ENCODE peak calls at places on chromosomes 11 and 22, in six cellular contexts. M is germinal center; K is lower lobe of right lung; B is naive thymus-derived CD4-positive, alpha-beta T cell; T is activated CD8-positive, alpha-beta T cell treated with anti-CD3 and anti-CD28 coated beads for 36 hours; P is H9. N is an unnamed sample.

GRCh38 chr22:36737776-36738175 is 34.2 kb upstream of the CACNG2 start:
- DNase-seq in M (no peak), K (peak; percentile 80), B (no peak), T (no peak), P (peak; percentile 12), N (peak; percentile 10)

GRCh38 chr11:111300569-111300968 is 2.2 kb downstream of the POU2AF3 start:
- DNase-seq in M (no peak), K (no peak), B (no peak), T (no peak), P (no peak), N (no peak)

GRCh38 chr11:102306817-102307814 is 10.2 kb upstream of the BIRC3 start:
- DNase-seq in M (peak; percentile 56), K (no peak), B (no peak), T (peak; percentile 53), P (no peak), N (no peak)

GRCh38 chr22:49333206-49333605 is 494.5 kb downstream of the BRD1 start:
- DNase-seq in M (no peak), K (peak; percentile 30), B (no peak), T (no peak), P (no peak), N (no peak)

GRCh38 chr22:38452373-38453064 is 2.5 kb downstream of the KCNJ4 start:
- DNase-seq in M (no peak), K (no peak), B (no peak), T (no peak), P (no peak), N (peak; percentile 35)

GRCh38 chr11:45444796-45445195 is 158.7 kb upstream of the SYT13 start:
- DNase-seq in M (no peak), K (no peak), B (no peak), T (peak; percentile 32), P (peak; percentile 52), N (no peak)

GRCh38 chr11:27524155-27524554 is 17.6 kb upstream of the LIN7C start:
- DNase-seq in M (no peak), K (no peak), B (no peak), T (no peak), P (peak; percentile 73), N (no peak)

GRCh38 chr11:122727101-122727929 is 71.8 kb downstream of the UBASH3B start:
- DNase-seq in M (no peak), K (no peak), B (no peak), T (peak; percentile 68), P (no peak), N (no peak)

GRCh38 chr11:9025101-9025850 is 21.5 kb upstream of the NRIP3 start:
- DNase-seq in M (no peak), K (no peak), B (no peak), T (no peak), P (no peak), N (no peak)

GRCh38 chr22:47245286-47245685 is 482.8 kb downstream of the TBC1D22A start:
- DNase-seq in M (no peak), K (no peak), B (no peak), T (no peak), P (no peak), N (no peak)

GRCh38 chr22:18954941-18955571 is 19.0 kb upstream of the PRODH start:
- DNase-seq in M (no peak), K (peak; percentile 32), B (no peak), T (no peak), P (no peak), N (no peak)

GRCh38 chr11:62542750-62543567 is 3.6 kb downstream of the AHNAK start:
- DNase-seq in M (peak; percentile 80), K (peak; percentile 85), B (peak; percentile 84), T (peak; percentile 85), P (peak; percentile 86), N (peak; percentile 61)

GRCh38 chr11:126415669-126416420 is 60.4 kb downstream of the ST3GAL4 start:
- DNase-seq in M (no peak), K (peak; percentile 61), B (no peak), T (no peak), P (no peak), N (no peak)

GRCh38 chr22:17419348-17419747 is 50.1 kb downstream of the CECR2 start:
- DNase-seq in M (no peak), K (no peak), B (no peak), T (no peak), P (no peak), N (no peak)

GRCh38 chr11:46800177-46800576 is 45.9 kb downstream of the CKAP5 start:
- DNase-seq in M (no peak), K (no peak), B (no peak), T (no peak), P (no peak), N (no peak)

GRCh38 chr22:38230916-38231315 is 29.1 kb downstream of the MAFF start:
- DNase-seq in M (no peak), K (no peak), B (no peak), T (no peak), P (no peak), N (no peak)

GRCh38 chr11:3877252-3878035 is 22.0 kb downstream of the STIM1 start:
- DNase-seq in M (no peak), K (no peak), B (no peak), T (no peak), P (no peak), N (no peak)

GRCh38 chr22:44460287-44461082 is 37.5 kb downstream of the RTL6 start:
- DNase-seq in M (no peak), K (no peak), B (no peak), T (peak; percentile 61), P (no peak), N (no peak)

GRCh38 chr11:2436013-2436520 is 8.2 kb downstream of the TRPM5 start:
- DNase-seq in M (no peak), K (peak; percentile 26), B (no peak), T (no peak), P (no peak), N (no peak)

GRCh38 chr11:42857344-42857743 is 454.5 kb upstream of the API5 start:
- DNase-seq in M (no peak), K (no peak), B (no peak), T (no peak), P (no peak), N (no peak)

GRCh38 chr11:79095424-79095823 is 345.4 kb downstream of the TENM4 start:
- DNase-seq in M (no peak), K (no peak), B (no peak), T (no peak), P (no peak), N (no peak)

GRCh38 chr11:66080055-66080817 is 10.2 kb downstream of the PACS1 start:
- DNase-seq in M (no peak), K (no peak), B (no peak), T (peak; percentile 85), P (no peak), N (no peak)

GRCh38 chr11:65593518-65594414 is 1.8 kb downstream of the KCNK7 start:
- DNase-seq in M (peak; percentile 48), K (no peak), B (no peak), T (peak; percentile 73), P (peak; percentile 72), N (no peak)

GRCh38 chr11:46055371-46055770 is 65.9 kb downstream of the PHF21A start:
- DNase-seq in M (no peak), K (no peak), B (no peak), T (no peak), P (no peak), N (no peak)

GRCh38 chr11:134349802-134350355 is 18.1 kb downstream of the GLB1L2 start:
- DNase-seq in M (no peak), K (no peak), B (no peak), T (no peak), P (peak; percentile 30), N (peak; percentile 50)

GRCh38 chr22:30396871-30397655 is at the start of gene SEC14L2:
- DNase-seq in M (peak; percentile 37), K (peak; percentile 78), B (peak; percentile 73), T (peak; percentile 75), P (peak; percentile 65), N (peak; percentile 86)

GRCh38 chr11:43574949-43575915 is 105.3 kb upstream of the HSD17B12 start:
- DNase-seq in M (no peak), K (no peak), B (no peak), T (peak; percentile 53), P (no peak), N (no peak)

GRCh38 chr11:76564400-76564799 is 106.1 kb downstream of the LRRC32 start:
- DNase-seq in M (no peak), K (no peak), B (no peak), T (no peak), P (no peak), N (no peak)

GRCh38 chr11:96204721-96205459 is 138.1 kb downstream of the MAML2 start:
- DNase-seq in M (no peak), K (no peak), B (no peak), T (peak; percentile 62), P (no peak), N (no peak)

GRCh38 chr11:15563054-15563453 is 448.3 kb downstream of the INSC start:
- DNase-seq in M (no peak), K (no peak), B (no peak), T (no peak), P (no peak), N (no peak)

GRCh38 chr22:22450343-22450839 is 58.2 kb downstream of the ZNF280B start:
- DNase-seq in M (peak; percentile 76), K (peak; percentile 53), B (no peak), T (no peak), P (no peak), N (peak; percentile 72)

GRCh38 chr11:132685174-132685611 is 847.1 kb downstream of the OPCML start:
- DNase-seq in M (no peak), K (no peak), B (no peak), T (peak; percentile 46), P (no peak), N (no peak)

GRCh38 chr11:71311928-71312510 is 59.6 kb upstream of the SHANK2 start:
- DNase-seq in M (no peak), K (no peak), B (no peak), T (no peak), P (peak; percentile 9), N (no peak)

GRCh38 chr11:130847517-130847916 is 68.8 kb downstream of the SNX19 start:
- DNase-seq in M (no peak), K (no peak), B (no peak), T (no peak), P (no peak), N (no peak)

GRCh38 chr11:65921033-65921555 is 1.9 kb downstream of the DRAP1 start:
- DNase-seq in M (no peak), K (no peak), B (no peak), T (no peak), P (no peak), N (no peak)

N was measured in thyroid gland.